ENCODE peak calls at places on chromosome 2, in eight cellular contexts. D is HFF-Myc; H is T-helper 2 cell treated with Interferon-gamma antibody and Interleukin-4, amounts not matched to agents 5 μg/mL and 100 μg/mL, for 36 hours; W is germinal center; C is lower lobe of right lung; U is stomach; R is endothelial cell; M is activated CD8-positive, alpha-beta memory T cell treated with anti-CD3 and anti-CD28 coated beads for 24 hours. P is an unnamed sample.

GRCh38 chr2:9663008-9663879 is 32.4 kb upstream of the YWHAQ start:
- DNase-seq in D (no peak), H (no peak), W (no peak), C (no peak), U (no peak), R (no peak), M (no peak), P (no peak)

GRCh38 chr2:163667064-163667887 is 68.5 kb downstream of the FIGN start:
- DNase-seq in D (peak; percentile 91), H (no peak), W (no peak), C (no peak), U (no peak), R (no peak), M (no peak), P (peak; percentile 40)

GRCh38 chr2:205769494-205769848 is 87.2 kb downstream of the NRP2 start:
- DNase-seq in D (peak; percentile 48), H (no peak), W (no peak), C (no peak), U (no peak), R (no peak), M (no peak), P (no peak)

GRCh38 chr2:204453730-204454167 is 91.5 kb upstream of the PARD3B start:
- DNase-seq in D (peak; percentile 40), H (no peak), W (no peak), C (peak; percentile 67), U (peak; percentile 35), R (no peak), M (no peak), P (peak; percentile 6)

GRCh38 chr2:3001595-3002184 is 375.9 kb downstream of the EIPR1 start:
- DNase-seq in D (no peak), H (no peak), W (no peak), C (no peak), U (no peak), R (no peak), M (no peak), P (peak; percentile 42)

GRCh38 chr2:202989749-202990148 is 24.9 kb upstream of the NBEAL1 start:
- DNase-seq in D (no peak), H (no peak), W (no peak), C (no peak), U (no peak), R (no peak), M (no peak), P (no peak)

GRCh38 chr2:240983361-240983995 is 14.9 kb upstream of the SNED1 start:
- DNase-seq in D (no peak), H (no peak), W (peak; percentile 57), C (peak; percentile 65), U (peak; percentile 50), R (peak; percentile 69), M (peak; percentile 78), P (peak; percentile 75)

GRCh38 chr2:230981704-230982103 is 14.2 kb upstream of the SPATA3 start:
- DNase-seq in D (no peak), H (no peak), W (no peak), C (no peak), U (no peak), R (no peak), M (peak; percentile 65), P (no peak)

GRCh38 chr2:231716641-231717280 is 8.4 kb downstream of the PTMA start:
- DNase-seq in D (no peak), H (no peak), W (no peak), C (no peak), U (no peak), R (no peak), M (no peak), P (no peak)

GRCh38 chr2:85396531-85397470 is 13.4 kb downstream of the CAPG start:
- DNase-seq in D (no peak), H (no peak), W (no peak), C (no peak), U (no peak), R (no peak), M (no peak), P (no peak)

GRCh38 chr2:228545041-228545440 is 363.6 kb upstream of the SPHKAP start:
- DNase-seq in D (no peak), H (no peak), W (no peak), C (no peak), U (no peak), R (no peak), M (no peak), P (no peak)

GRCh38 chr2:158723921-158724802 is 71.0 kb upstream of the DAPL1 start:
- DNase-seq in D (no peak), H (no peak), W (no peak), C (no peak), U (peak; percentile 45), R (peak; percentile 38), M (no peak), P (peak; percentile 84)